ENCODE peak calls at places on chromosome 19, in seven cellular contexts. Z is effector memory CD4-positive, alpha-beta T cell; V is mesendoderm; M is heart right ventricle; Y is thoracic aorta; J is iPS DF 6.9; C is pancreas. W is an unnamed sample.
A peak's percentile ranks its signal among the peaks of the same experiment; 100 is the strongest.

GRCh38 chr19:48466571-48467325 is 2.4 kb upstream of the CYTH2 start:
- DNase-seq in C (peak; percentile 54), V (no peak), Z (no peak), J (no peak), M (no peak), Y (no peak), W (no peak)

GRCh38 chr19:32257326-32258073 is 87.9 kb upstream of the ZNF507 start:
- DNase-seq in Y (no peak), C (no peak), V (no peak), J (no peak), M (no peak), Z (no peak), W (no peak)

GRCh38 chr19:37303591-37304171 is 67.2 kb upstream of the ZNF527 start:
- DNase-seq in C (peak; percentile 37), V (peak; percentile 52), Z (no peak), J (no peak), Y (no peak), M (no peak), W (no peak)

GRCh38 chr19:41801031-41801430 is 4.6 kb downstream of the CEACAM3 start:
- DNase-seq in Z (no peak), Y (no peak), M (no peak), V (no peak), J (no peak), C (no peak), W (no peak)

GRCh38 chr19:33436360-33437345 is 63.1 kb downstream of the CEBPG start:
- DNase-seq in M (no peak), V (no peak), C (peak; percentile 33), J (no peak), Z (no peak), Y (no peak), W (no peak)

GRCh38 chr19:13015361-13016231 is 20.3 kb downstream of the NFIX start:
- DNase-seq in V (peak; percentile 34), Y (no peak), J (no peak), C (no peak), M (peak; percentile 5), Z (no peak), W (no peak)

GRCh38 chr19:12035220-12036172 is at the start of gene ZNF433:
- DNase-seq in Y (peak; percentile 83), C (peak; percentile 99), M (peak; percentile 95), V (peak; percentile 98), Z (peak; percentile 48), J (peak; percentile 90), W (peak; percentile 97)

GRCh38 chr19:6012416-6013170 is 34.7 kb upstream of the RANBP3 start:
- DNase-seq in Y (no peak), Z (no peak), M (no peak), V (no peak), C (peak; percentile 24), J (no peak), W (no peak)

GRCh38 chr19:37909661-37910199 is 2.7 kb downstream of the SIPA1L3 start:
- DNase-seq in Z (no peak), Y (no peak), M (no peak), C (no peak), J (no peak), V (no peak), W (no peak)

GRCh38 chr19:49692102-49692599 is 1.2 kb downstream of the CPT1C start:
- DNase-seq in Z (no peak), C (peak; percentile 63), J (no peak), V (no peak), M (no peak), Y (no peak), W (no peak)

GRCh38 chr19:41995959-41996797 is 2.1 kb upstream of the ATP1A3 start:
- DNase-seq in Z (no peak), M (no peak), J (no peak), C (no peak), V (peak; percentile 89), Y (no peak), W (no peak)

GRCh38 chr19:56748443-56748842 is 76.9 kb upstream of the ZNF835 start:
- DNase-seq in M (no peak), Z (no peak), C (no peak), J (no peak), Y (no peak), V (peak; percentile 31), W (no peak)

GRCh38 chr19:3279306-3279705 is 54.8 kb downstream of the CELF5 start:
- DNase-seq in V (no peak), J (no peak), Y (no peak), M (no peak), C (no peak), Z (no peak), W (no peak)

GRCh38 chr19:54179921-54180452 is 7.0 kb upstream of the TMC4 start:
- DNase-seq in V (peak; percentile 99), Z (no peak), M (no peak), J (no peak), C (peak; percentile 63), Y (no peak), W (no peak)

GRCh38 chr19:33193269-33193863 is 764 bp upstream of the LRP3 start:
- DNase-seq in M (no peak), V (no peak), C (no peak), Z (no peak), Y (no peak), J (no peak), W (no peak)

GRCh38 chr19:51034704-51035103 is at the start of gene KLK12:
- DNase-seq in C (no peak), V (no peak), Z (no peak), M (no peak), Y (no peak), J (no peak), W (no peak)

GRCh38 chr19:34244611-34245299 is 9.6 kb upstream of the GARRE1 start:
- DNase-seq in V (no peak), Y (no peak), Z (no peak), C (no peak), J (no peak), M (peak; percentile 31), W (no peak)

GRCh38 chr19:49968279-49968922 is 7.4 kb upstream of the SIGLEC11 start:
- DNase-seq in V (no peak), Z (no peak), Y (no peak), M (no peak), J (no peak), C (no peak), W (no peak)

GRCh38 chr19:2061936-2062729 is 11.1 kb upstream of the MKNK2 start:
- DNase-seq in V (no peak), C (peak; percentile 78), J (no peak), Z (no peak), Y (no peak), M (no peak), W (no peak)

GRCh38 chr19:982567-983170 is 1.5 kb upstream of the WDR18 start:
- DNase-seq in V (peak; percentile 70), J (peak; percentile 63), Y (no peak), M (peak; percentile 83), Z (peak; percentile 61), C (peak; percentile 87), W (peak; percentile 48)

GRCh38 chr19:3210347-3211017 is 14.0 kb upstream of the CELF5 start:
- DNase-seq in V (peak; percentile 54), Z (peak; percentile 51), J (peak; percentile 43), Y (no peak), M (peak; percentile 62), C (peak; percentile 84), W (no peak)

GRCh38 chr19:3059653-3060052 is 2.6 kb downstream of the TLE5 start:
- DNase-seq in V (no peak), J (no peak), Z (no peak), Y (no peak), C (no peak), M (no peak), W (no peak)

GRCh38 chr19:23804676-23805075 is 46.0 kb upstream of the ZNF681 start:
- DNase-seq in V (no peak), C (no peak), Y (no peak), M (no peak), J (no peak), Z (no peak), W (no peak)

GRCh38 chr19:49570997-49571676 is 9.2 kb downstream of the NOSIP start:
- DNase-seq in Z (no peak), C (no peak), V (peak; percentile 92), J (no peak), M (no peak), Y (no peak), W (no peak)

GRCh38 chr19:40366697-40367561 is 18.4 kb downstream of the PLD3 start:
- DNase-seq in Z (no peak), Y (no peak), V (peak; percentile 90), M (no peak), C (no peak), J (no peak), W (no peak)

GRCh38 chr19:53812335-53812734 is 11.8 kb downstream of the NLRP12 start:
- DNase-seq in C (no peak), V (peak; percentile 61), M (no peak), Y (no peak), Z (no peak), J (no peak), W (no peak)

GRCh38 chr19:18117364-18117691 is 19.8 kb downstream of the MAST3 start:
- DNase-seq in Z (no peak), V (no peak), J (no peak), Y (no peak), C (no peak), M (no peak), W (no peak)
- H3K4me3 ChIP-seq in Z (peak overlapping the region; percentile 39), V (no peak overlapping the region), J (no peak overlapping the region), Y (peak overlapping the region; percentile 92), C (no peak overlapping the region), M (peak overlapping the region; percentile 75), W (peak overlapping the region; percentile 78)

DNA sequence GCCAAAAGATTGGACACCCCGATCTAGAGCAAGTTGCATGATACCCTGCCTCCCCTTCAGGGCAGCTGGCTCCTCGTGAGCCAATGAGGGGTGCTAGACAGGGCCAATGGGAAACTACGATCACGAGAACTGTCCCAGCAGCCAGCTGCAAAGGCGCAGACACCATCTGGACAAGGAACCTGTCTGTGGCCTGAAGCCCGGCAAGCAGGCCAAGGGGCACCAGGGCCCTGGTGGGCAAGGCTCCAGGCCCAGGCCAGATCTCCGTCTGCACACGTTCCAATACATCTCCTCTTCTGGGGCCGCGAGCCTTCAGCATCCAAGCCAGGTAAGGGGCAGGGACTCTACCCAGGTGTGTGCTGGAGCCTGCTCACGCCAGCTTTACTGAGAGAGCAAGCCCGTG is 20.2 kb downstream of the MED26 start:
- DNase-seq in C (peak; percentile 65), V (no peak), Y (no peak), J (no peak), Z (no peak), M (no peak), W (no peak)
- H3K27ac ChIP-seq in C (peak overlapping the region; percentile 39), V (no peak overlapping the region), Y (peak overlapping the region; percentile 45), J (no peak overlapping the region), Z (no peak overlapping the region), M (no peak overlapping the region), W (peak overlapping the region; percentile 66)

GRCh38 chr19:4654437-4655361 is 15.4 kb downstream of the TNFAIP8L1 start:
- DNase-seq in C (no peak), Y (no peak), V (no peak), Z (no peak), J (no peak), M (no peak), W (no peak)
- H3K36me3 ChIP-seq in C (peaks cover 38% of the 10 kb centered on the region), Y (peaks cover 25% of the 10 kb centered on the region), V (peaks cover 11% of the 10 kb centered on the region), Z (peaks cover 31% of the 10 kb centered on the region), J (peaks cover 16% of the 10 kb centered on the region), M (peaks cover 20% of the 10 kb centered on the region), W (peaks cover 14% of the 10 kb centered on the region)

DNA sequence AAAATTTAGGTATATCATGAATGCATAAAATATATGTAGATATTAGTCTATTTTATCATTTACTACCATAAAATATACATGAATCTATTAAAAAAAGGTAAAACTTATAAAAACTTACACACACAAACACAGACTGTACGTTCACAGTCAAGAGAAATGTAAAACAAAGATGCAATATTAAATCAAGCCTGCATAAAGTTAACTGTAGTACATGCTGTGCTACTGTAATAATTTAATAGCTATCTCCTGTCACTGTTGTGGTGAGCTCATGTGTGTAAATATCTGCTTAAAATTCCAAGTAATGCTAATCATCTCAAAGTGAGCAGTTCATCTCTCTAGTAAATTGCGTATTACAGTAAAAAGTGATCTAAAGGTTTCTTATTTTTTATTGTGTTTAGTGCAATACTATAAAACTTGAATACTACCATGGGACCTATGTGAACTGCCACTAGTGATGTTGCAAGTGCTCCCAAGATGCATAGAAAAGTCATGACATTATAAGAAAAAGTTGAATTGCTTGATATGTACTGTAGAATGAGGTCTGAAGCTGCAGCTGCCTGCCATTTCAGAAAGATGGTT is 762 bp upstream of the ZNF233 start:
- DNase-seq in Y (no peak), C (no peak), V (no peak), M (no peak), J (no peak), Z (no peak), W (no peak)
- H3K4me3 ChIP-seq in Y (no peak overlapping the region), C (no peak overlapping the region), V (no peak overlapping the region), M (no peak overlapping the region), J (no peak overlapping the region), Z (no peak overlapping the region), W (no peak overlapping the region)